ENCODE peak calls at places on chromosomes 1 and 21, in seven cellular contexts. P, L, M, V, F, K and Z are unnamed samples.
A peak's percentile ranks its signal among the peaks of the same experiment; 100 is the strongest.

GRCh38 chr1:203440780-203441179 is 34.8 kb upstream of the PRELP start:
- DNase-seq in P (peak; percentile 15), M (no peak), V (peak; percentile 72), K (no peak), F (peak; percentile 71), L (peak; percentile 67), Z (peak; percentile 47)

GRCh38 chr1:159005161-159005560 is 4.5 kb upstream of the IFI16 start:
- DNase-seq in M (no peak), P (no peak), K (no peak), L (peak; percentile 50), F (no peak), V (peak; percentile 52), Z (no peak)

GRCh38 chr1:77412069-77412793 is 130.4 kb downstream of the AK5 start:
- DNase-seq in F (peak; percentile 16), P (peak; percentile 14), K (no peak), M (no peak), V (peak; percentile 66), L (peak; percentile 18), Z (no peak)

GRCh38 chr1:205939690-205940330 is 3.4 kb downstream of the SLC26A9 start:
- DNase-seq in P (no peak), V (no peak), F (peak; percentile 86), K (peak; percentile 44), L (no peak), M (peak; percentile 40), Z (peak; percentile 86)

GRCh38 chr1:35886606-35887431 is 3.8 kb downstream of the AGO1 start:
- DNase-seq in F (peak; percentile 55), K (no peak), V (peak; percentile 24), M (no peak), P (no peak), L (peak; percentile 8), Z (no peak)

GRCh38 chr1:153774780-153775431 is at the start of gene SLC27A3:
- DNase-seq in M (no peak), F (peak; percentile 58), L (no peak), K (peak; percentile 25), P (peak; percentile 62), V (no peak), Z (peak; percentile 61)

GRCh38 chr1:218459878-218460277 is 114.7 kb downstream of the TGFB2 start:
- DNase-seq in K (peak; percentile 33), P (peak; percentile 54), F (peak; percentile 96), V (peak; percentile 84), M (peak; percentile 58), L (peak; percentile 80), Z (peak; percentile 56)

GRCh38 chr1:8061210-8061609 is 35.1 kb upstream of the ERRFI1 start:
- DNase-seq in P (peak; percentile 91), M (no peak), K (no peak), F (no peak), L (peak; percentile 96), V (peak; percentile 97), Z (no peak)

GRCh38 chr1:109567823-109568222 is 19.4 kb downstream of the GNAI3 start:
- DNase-seq in F (no peak), M (no peak), K (no peak), L (no peak), P (no peak), V (no peak), Z (no peak)

GRCh38 chr1:200738733-200739498 is at the start of gene CAMSAP2:
- DNase-seq in K (no peak), F (peak; percentile 89), P (peak; percentile 83), L (peak; percentile 92), V (peak; percentile 86), M (peak; percentile 88), Z (peak; percentile 93)

GRCh38 chr1:56424744-56425493 is 154.4 kb downstream of the PLPP3 start:
- DNase-seq in F (peak; percentile 27), V (peak; percentile 71), K (no peak), M (no peak), L (peak; percentile 75), P (peak; percentile 44), Z (no peak)

GRCh38 chr1:223732993-223733798 is 20.9 kb downstream of the CAPN2 start:
- DNase-seq in V (peak; percentile 40), M (no peak), L (no peak), P (no peak), K (no peak), F (no peak), Z (no peak)

GRCh38 chr1:239947789-239948188 is 143.9 kb upstream of the FMN2 start:
- DNase-seq in M (no peak), V (peak; percentile 16), L (no peak), F (no peak), K (no peak), P (no peak), Z (no peak)

GRCh38 chr1:168342572-168343280 is 62.0 kb downstream of the TBX19 start:
- DNase-seq in P (peak; percentile 87), L (peak; percentile 83), M (peak; percentile 69), K (peak; percentile 77), F (peak; percentile 83), V (peak; percentile 91), Z (peak; percentile 86)

GRCh38 chr1:116871772-116872146 is 38.0 kb upstream of the PTGFRN start:
- DNase-seq in M (no peak), P (no peak), K (no peak), V (no peak), L (no peak), F (no peak), Z (no peak)

GRCh38 chr1:39822146-39822545 is 33.5 kb upstream of the BMP8B start:
- DNase-seq in F (no peak), L (no peak), K (no peak), M (no peak), P (peak; percentile 93), V (no peak), Z (no peak)

GRCh38 chr1:248886237-248886895 is 19.7 kb upstream of the PGBD2 start:
- DNase-seq in P (no peak), F (peak; percentile 28), V (peak; percentile 48), M (no peak), K (no peak), L (no peak), Z (no peak)

GRCh38 chr1:22420456-22421053 is 31.1 kb upstream of the ZBTB40 start:
- DNase-seq in F (peak; percentile 88), K (peak; percentile 73), V (peak; percentile 74), M (peak; percentile 70), P (peak; percentile 83), L (peak; percentile 85), Z (peak; percentile 93)
- H3K9ac ChIP-seq in F (no peak overlapping the region), K (no peak overlapping the region), V (no peak overlapping the region), M (no peak overlapping the region), P (no peak overlapping the region), L (no peak overlapping the region), Z (no peak overlapping the region)

DNA sequence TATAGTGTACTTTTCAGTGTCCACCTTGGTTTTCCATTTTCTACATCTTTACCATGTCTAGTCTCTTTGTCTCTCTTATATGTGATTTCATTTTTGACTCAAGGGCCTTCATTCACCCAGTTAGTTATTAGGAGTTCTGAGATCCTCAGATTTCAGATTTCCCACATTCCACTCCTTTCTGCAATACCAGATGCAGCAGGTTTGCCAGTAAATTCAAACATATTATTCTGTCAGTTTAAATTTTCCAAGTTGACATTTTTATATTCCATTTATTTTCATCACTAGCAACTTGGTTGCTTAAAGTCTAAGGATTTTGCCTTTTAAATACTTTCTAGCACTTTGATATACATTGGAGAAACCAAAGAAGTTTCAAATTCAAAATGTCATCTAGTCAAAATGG is 42.4 kb downstream of the ABL2 start:
- DNase-seq in M (no peak), V (no peak), K (no peak), P (no peak), F (no peak), L (no peak), Z (no peak)
- H3K18ac ChIP-seq in M (no peak overlapping the region), V (no peak overlapping the region), K (no peak overlapping the region), P (no peak overlapping the region), F (no peak overlapping the region), L (no peak overlapping the region), Z (no peak overlapping the region)

GRCh38 chr1:184387069-184387870 is 441 bp downstream of the C1orf21 start:
- DNase-seq in L (peak; percentile 93), V (peak; percentile 28), K (no peak), M (no peak), P (peak; percentile 41), F (peak; percentile 55), Z (peak; percentile 49)
- H3K9ac ChIP-seq in L (peak overlapping the region; percentile 94), V (peak overlapping the region; percentile 53), K (peak overlapping the region; percentile 14), M (peak overlapping the region; percentile 91), P (peak overlapping the region; percentile 73), F (peak overlapping the region; percentile 61), Z (no peak overlapping the region)

GRCh38 chr1:226545806-226546596 is 2.6 kb upstream of the STUM start:
- DNase-seq in F (no peak), L (peak; percentile 38), P (no peak), V (no peak), M (no peak), K (no peak), Z (no peak)

GRCh38 chr1:226546926-226547325 is 1.6 kb upstream of the STUM start:
- DNase-seq in M (no peak), F (no peak), L (no peak), K (no peak), V (no peak), P (no peak), Z (no peak)

GRCh38 chr1:226541231-226541630 is 7.3 kb upstream of the STUM start:
- DNase-seq in P (no peak), M (no peak), V (no peak), L (no peak), F (no peak), K (no peak), Z (no peak)

GRCh38 chr1:226541631-226542622 is 6.6 kb upstream of the STUM start:
- DNase-seq in F (no peak), M (no peak), P (no peak), L (no peak), V (no peak), K (no peak), Z (no peak)

GRCh38 chr1:226542623-226543103 is 5.9 kb upstream of the STUM start:
- DNase-seq in M (no peak), K (no peak), F (no peak), L (no peak), P (no peak), V (no peak), Z (no peak)
- H3K18ac ChIP-seq in M (no peak overlapping the region), K (no peak overlapping the region), F (no peak overlapping the region), L (no peak overlapping the region), P (no peak overlapping the region), V (no peak overlapping the region), Z (no peak overlapping the region)

DNA sequence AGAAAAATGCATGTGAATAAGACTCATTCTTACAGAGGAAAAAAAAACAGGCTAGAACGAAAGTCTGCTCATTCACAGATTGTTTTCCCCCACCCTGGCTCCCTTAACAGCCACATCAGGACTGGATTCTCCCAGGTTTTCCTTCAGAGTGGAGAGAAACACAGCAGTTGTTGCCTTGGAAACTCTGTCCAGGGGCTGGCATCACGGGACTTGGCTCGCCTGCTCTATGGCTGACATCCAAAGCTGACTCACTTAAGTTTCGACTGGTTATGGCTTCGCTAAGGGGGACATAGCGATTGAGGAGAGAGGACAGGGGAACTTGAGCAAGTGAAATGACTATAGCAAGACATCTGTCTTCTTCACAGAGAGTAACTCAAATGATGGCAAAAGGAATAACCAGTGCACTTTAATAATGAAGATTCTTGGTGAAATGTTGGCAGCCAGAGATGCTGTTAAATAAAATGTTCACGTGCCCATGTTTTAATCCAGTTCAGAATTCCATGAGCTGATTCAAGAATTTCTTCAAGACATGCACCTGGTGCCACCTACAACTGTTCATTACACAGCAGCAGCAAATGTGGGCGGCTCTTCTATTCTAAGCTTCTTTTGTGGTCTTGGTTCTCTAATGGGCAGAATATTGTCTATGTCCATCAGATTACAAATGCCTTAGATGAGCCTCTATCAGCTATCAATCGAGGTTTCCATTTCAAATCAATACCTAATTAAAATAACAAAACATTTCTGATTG is 21.8 kb downstream of the MIS18A start:
- DNase-seq in P (peak; percentile 12), F (peak; percentile 21), V (peak; percentile 91), K (no peak), M (no peak), L (peak; percentile 93), Z (no peak)
- H3K9ac ChIP-seq in P (no peak overlapping the region), F (no peak overlapping the region), V (no peak overlapping the region), K (no peak overlapping the region), M (no peak overlapping the region), L (peak overlapping the region; percentile 94), Z (no peak overlapping the region)